ENCODE peak calls at places on chromosomes 3 and 15, in four cellular contexts. C is T-helper 1 cell, Q is cardiac septum, L is iris pigment epithelial cell. U is an unnamed sample.

GRCh38 chr15:38130739-38131498 is 121.7 kb upstream of the SPRED1 start:
- DNase-seq in C (no peak), Q (peak; percentile 81), L (peak; percentile 99), U (peak; percentile 79)

GRCh38 chr3:194867270-194867983 is 181.7 kb downstream of the FAM43A start:
- DNase-seq in L (no peak), C (no peak), Q (peak; percentile 76), U (no peak)

GRCh38 chr3:72157782-72158638 is 373.1 kb upstream of the PROK2 start:
- DNase-seq in Q (no peak), L (no peak), C (no peak), U (no peak)

GRCh38 chr15:74616020-74616939 is 644 bp downstream of the CLK3 start:
- DNase-seq in C (peak; percentile 63), Q (peak; percentile 88), L (peak; percentile 63), U (peak; percentile 86)

GRCh38 chr3:59456852-59457485 is 407.1 kb upstream of the CFAP20DC start:
- DNase-seq in Q (no peak), L (no peak), C (no peak), U (no peak)

GRCh38 chr3:17478673-17479072 is 263.8 kb downstream of the TBC1D5 start:
- DNase-seq in Q (no peak), C (no peak), L (peak; percentile 88), U (no peak)

GRCh38 chr3:88986834-88987233 is 120.6 kb upstream of the EPHA3 start:
- DNase-seq in L (peak; percentile 48), Q (no peak), C (no peak), U (no peak)

GRCh38 chr15:66883322-66883911 is 181.4 kb downstream of the SMAD6 start:
- DNase-seq in L (peak; percentile 100), Q (peak; percentile 92), C (no peak), U (peak; percentile 73)

GRCh38 chr3:32296251-32297204 is 58.0 kb downstream of the CMTM8 start:
- DNase-seq in Q (peak; percentile 80), C (peak; percentile 48), L (peak; percentile 62), U (peak; percentile 69)

GRCh38 chr15:31442203-31443090 is 115.8 kb downstream of the KLF13 start:
- DNase-seq in Q (no peak), C (no peak), L (peak; percentile 96), U (no peak)

GRCh38 chr15:81068516-81068915 is 65.6 kb upstream of the CFAP161 start:
- DNase-seq in C (no peak), Q (no peak), L (no peak), U (no peak)

GRCh38 chr15:74664028-74664616 is 31.7 kb downstream of the EDC3 start:
- DNase-seq in L (peak; percentile 72), C (no peak), Q (no peak), U (peak; percentile 74)

GRCh38 chr3:72907851-72908620 is 20.2 kb downstream of the GXYLT2 start:
- DNase-seq in C (no peak), L (peak; percentile 85), Q (no peak), U (no peak)

GRCh38 chr15:78075490-78076230 is 1.9 kb downstream of the TBC1D2B start:
- DNase-seq in Q (peak; percentile 81), L (peak; percentile 95), C (no peak), U (no peak)

GRCh38 chr3:138890555-138891187 is 55.9 kb upstream of the PIK3CB start:
- DNase-seq in C (no peak), L (peak; percentile 7), Q (no peak), U (no peak)

GRCh38 chr15:94526071-94526689 is 294.8 kb downstream of the MCTP2 start:
- DNase-seq in Q (no peak), L (no peak), C (no peak), U (no peak)

GRCh38 chr3:43153189-43154083 is 47.6 kb upstream of the POMGNT2 start:
- DNase-seq in Q (no peak), L (peak; percentile 43), C (no peak), U (no peak)

U was measured in lower lobe of right lung.